ENCODE peak calls at places on chromosomes 4 and X, in seven cellular contexts. X, E, Z, Q, I, V and J are unnamed samples.

GRCh38 chr4:53586121-53586816 is 5.0 kb downstream of the LNX1 start:
- DNase-seq in E (no peak), I (peak), V (no peak), X (no peak), Q (peak), Z (no peak), J (no peak)

GRCh38 chr4:174317531-174317930 is 33.8 kb downstream of the CEP44 start:
- DNase-seq in V (no peak), E (no peak), Q (no peak), I (no peak), Z (no peak), X (no peak), J (no peak)

GRCh38 chrX:3648084-3648483 is 65.4 kb downstream of the PRKX start:
- DNase-seq in V (no peak), E (no peak), X (no peak), Z (no peak), Q (no peak), I (no peak), J (no peak)

GRCh38 chr4:150579591-150580234 is 2.2 kb upstream of the MAB21L2 start:
- DNase-seq in X (no peak), V (peak), Q (no peak), Z (peak), E (no peak), I (no peak), J (no peak)

GRCh38 chr4:183098080-183098722 is 856 bp upstream of the WWC2 start:
- DNase-seq in Q (no peak), X (peak), V (peak), Z (peak), I (no peak), E (peak), J (no peak)

GRCh38 chrX:16524327-16524726 is 125.6 kb upstream of the S100G start:
- DNase-seq in I (no peak), Z (no peak), V (no peak), E (no peak), Q (no peak), X (no peak), J (no peak)

GRCh38 chrX:45714864-45715263 is 514.2 kb upstream of the DIPK2B start:
- DNase-seq in Q (no peak), E (no peak), Z (no peak), V (no peak), I (no peak), X (no peak), J (peak)

GRCh38 chr4:155237567-155237966 is 29.1 kb downstream of the NPY2R start:
- DNase-seq in Z (no peak), Q (no peak), E (no peak), V (no peak), I (no peak), X (no peak), J (no peak)

GRCh38 chrX:119502727-119503483 is 34.7 kb downstream of the SLC25A5 start:
- DNase-seq in I (no peak), Z (no peak), E (peak), V (no peak), Q (no peak), X (peak), J (no peak)

GRCh38 chr4:149176019-149176418 is 639.6 kb downstream of the IQCM start:
- DNase-seq in X (no peak), V (no peak), Q (no peak), I (no peak), E (no peak), Z (no peak), J (no peak)

GRCh38 chrX:104255465-104255864 is 732 bp upstream of the ESX1 start:
- DNase-seq in I (no peak), V (no peak), E (no peak), Q (no peak), X (no peak), Z (no peak), J (no peak)

GRCh38 chrX:19670854-19671620 is 155.7 kb upstream of the MAP3K15 start:
- DNase-seq in V (no peak), Z (no peak), X (no peak), E (no peak), I (peak), Q (peak), J (peak)

GRCh38 chrX:23779025-23779424 is 3.9 kb upstream of the SAT1 start:
- DNase-seq in Z (no peak), I (no peak), E (no peak), Q (no peak), V (no peak), X (no peak), J (no peak)

GRCh38 chr4:73406548-73406875 is 2.4 kb downstream of the ALB start:
- DNase-seq in I (no peak), X (no peak), V (no peak), Z (no peak), E (no peak), Q (no peak), J (no peak)

GRCh38 chr4:122968227-122968812 is 45.9 kb upstream of the NUDT6 start:
- DNase-seq in Z (no peak), V (no peak), X (no peak), I (peak), Q (no peak), E (no peak), J (no peak)

GRCh38 chr4:2598661-2599654 is 62.5 kb downstream of the FAM193A start:
- DNase-seq in E (no peak), X (no peak), Q (no peak), Z (no peak), I (no peak), V (no peak), J (no peak)

GRCh38 chr4:66911898-66912297 is 633.4 kb downstream of the CENPC start:
- DNase-seq in X (no peak), I (no peak), Z (no peak), E (no peak), Q (no peak), V (no peak), J (peak)

GRCh38 chr4:3431446-3431993 is 10.2 kb upstream of the HGFAC start:
- DNase-seq in Z (no peak), I (no peak), X (no peak), E (no peak), V (no peak), Q (no peak), J (no peak)

GRCh38 chrX:84182521-84182920 is 5.5 kb downstream of the RPS6KA6 start:
- DNase-seq in V (no peak), X (no peak), I (no peak), Z (no peak), Q (no peak), E (peak), J (no peak)

GRCh38 chr4:11514780-11515432 is 86.2 kb upstream of the HS3ST1 start:
- DNase-seq in X (no peak), Q (no peak), I (no peak), V (no peak), Z (no peak), E (no peak), J (no peak)

GRCh38 chr4:3520276-3520675 is 11.9 kb downstream of the LRPAP1 start:
- DNase-seq in V (no peak), E (no peak), X (no peak), Q (no peak), I (no peak), Z (no peak), J (no peak)

GRCh38 chrX:30714138-30714537 is 60.9 kb downstream of the GK start:
- DNase-seq in E (no peak), V (no peak), X (no peak), Z (no peak), Q (no peak), I (no peak), J (no peak)

GRCh38 chr4:90457817-90458216 is 330.6 kb downstream of the CCSER1 start:
- DNase-seq in I (no peak), X (no peak), V (no peak), Z (no peak), E (no peak), Q (no peak), J (no peak)

GRCh38 chr4:155444695-155445094 is 67.9 kb upstream of the MAP9 start:
- DNase-seq in E (no peak), Z (no peak), V (no peak), Q (no peak), I (no peak), X (no peak), J (no peak)

GRCh38 chr4:77538574-77539157 is 67.0 kb upstream of the CXCL13 start:
- DNase-seq in X (no peak), Q (no peak), E (peak), V (no peak), I (peak), Z (no peak), J (peak)

GRCh38 chr4:95761441-95761840 is 78.5 kb upstream of the PDHA2 start:
- DNase-seq in X (no peak), Q (peak), Z (no peak), E (no peak), V (no peak), I (no peak), J (peak)

GRCh38 chrX:73289039-73289438 is 74.4 kb upstream of the NAP1L2 start:
- DNase-seq in X (no peak), V (no peak), Z (no peak), I (no peak), E (no peak), Q (no peak), J (no peak)
- TF ChIP-seq CTCF in X (no peak), V (no peak), Z (no peak), I (no peak), E (no peak), Q (no peak), J (no peak)

GRCh38 chrX:26922278-26922677 is 540.9 kb downstream of the PPP4R3C start:
- DNase-seq in X (no peak), E (no peak), V (no peak), Z (no peak), I (no peak), Q (no peak), J (no peak)

GRCh38 chrX:26914232-26914631 is 548.9 kb downstream of the PPP4R3C start:
- DNase-seq in X (no peak), V (no peak), I (no peak), Z (no peak), E (no peak), Q (no peak), J (no peak)

GRCh38 chrX:26915064-26915463 is 548.1 kb downstream of the PPP4R3C start:
- DNase-seq in E (no peak), V (no peak), I (no peak), Z (no peak), Q (no peak), X (no peak), J (peak)

DNA sequence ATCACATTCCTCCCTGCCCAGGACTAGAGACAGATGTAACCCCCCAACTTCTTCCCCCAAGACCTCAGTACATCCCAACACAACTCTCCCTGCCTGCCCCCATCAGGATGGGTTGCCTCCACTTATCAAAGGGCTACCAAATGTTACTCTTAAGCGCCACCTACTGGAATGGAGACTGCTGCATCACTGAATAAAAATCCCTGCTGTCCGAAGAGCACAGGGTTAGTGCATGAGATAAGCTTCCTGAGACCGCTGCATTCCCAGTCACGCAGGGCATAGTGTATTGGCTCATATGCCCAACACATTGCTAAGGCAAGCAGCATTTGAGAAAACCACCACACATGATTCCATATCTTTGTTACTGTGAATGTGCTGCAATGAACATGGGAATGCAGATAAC is 544.5 kb downstream of the PPP4R3C start:
- DNase-seq in E (no peak), Z (no peak), I (no peak), V (no peak), Q (no peak), X (no peak), J (no peak)
- TF ChIP-seq CTCF in E (peak), Z (no peak), I (no peak), V (no peak), Q (no peak), X (no peak), J (peak)

GRCh38 chr4:113012122-113012725 is 37.2 kb upstream of the ANK2 start:
- DNase-seq in Q (no peak), Z (no peak), V (no peak), X (no peak), I (no peak), E (no peak), J (no peak)

GRCh38 chr4:113004655-113005054 is 44.8 kb upstream of the ANK2 start:
- DNase-seq in E (no peak), Z (no peak), X (no peak), I (no peak), V (no peak), Q (no peak), J (no peak)

GRCh38 chr4:113003841-113004240 is 45.6 kb upstream of the ANK2 start:
- DNase-seq in E (no peak), X (no peak), Q (no peak), V (no peak), I (no peak), Z (no peak), J (no peak)

GRCh38 chr4:113008726-113009125 is 40.7 kb upstream of the ANK2 start:
- DNase-seq in V (no peak), I (no peak), Z (no peak), E (no peak), X (no peak), Q (no peak), J (no peak)

DNA sequence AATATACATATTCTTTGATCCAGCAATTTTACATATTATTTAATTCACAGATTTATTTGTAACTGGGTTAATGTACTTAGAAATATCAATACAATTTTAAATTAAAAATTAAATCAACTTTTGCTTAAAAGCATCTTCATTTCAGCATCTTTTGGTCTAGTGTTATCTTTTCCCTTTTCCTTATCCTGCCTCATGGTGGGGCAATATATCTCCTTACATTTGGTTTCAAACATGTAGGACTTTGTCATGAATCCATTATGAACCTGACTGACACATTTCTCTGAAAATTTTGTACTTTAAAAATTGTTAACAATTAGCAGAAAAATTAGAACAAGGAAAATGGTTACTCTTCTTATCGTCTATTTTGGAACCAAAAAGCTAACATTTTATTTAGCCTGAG is 42.8 kb upstream of the ANK2 start:
- DNase-seq in X (no peak), Q (no peak), E (no peak), V (no peak), I (no peak), Z (no peak), J (no peak)
- TF ChIP-seq CTCF in X (no peak), Q (no peak), E (no peak), V (no peak), I (no peak), Z (no peak), J (no peak)

DNA sequence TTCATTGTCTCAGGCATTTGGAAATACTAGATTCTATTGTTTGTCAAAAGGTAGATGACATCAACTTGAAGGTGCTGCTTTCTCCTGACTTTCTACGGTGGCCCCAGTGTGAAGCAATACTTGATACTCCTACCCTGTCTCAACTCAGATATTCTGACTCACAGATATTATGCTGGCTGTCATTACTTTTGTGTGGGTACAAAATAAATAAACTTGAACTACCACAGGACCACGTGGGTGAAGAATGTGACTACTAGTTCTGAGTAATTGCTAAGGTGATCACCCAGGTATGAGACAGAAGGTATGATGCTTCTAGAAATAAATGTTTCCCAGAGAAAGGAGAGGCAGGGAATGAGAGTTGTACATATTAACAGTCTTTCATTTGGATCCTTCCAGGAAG is 275.3 kb upstream of the SPOCK3 start:
- DNase-seq in E (no peak), V (no peak), Z (no peak), I (no peak), Q (no peak), X (no peak), J (peak)
- TF ChIP-seq CTCF in E (no peak), V (no peak), Z (no peak), I (no peak), Q (no peak), X (no peak), J (no peak)

DNA sequence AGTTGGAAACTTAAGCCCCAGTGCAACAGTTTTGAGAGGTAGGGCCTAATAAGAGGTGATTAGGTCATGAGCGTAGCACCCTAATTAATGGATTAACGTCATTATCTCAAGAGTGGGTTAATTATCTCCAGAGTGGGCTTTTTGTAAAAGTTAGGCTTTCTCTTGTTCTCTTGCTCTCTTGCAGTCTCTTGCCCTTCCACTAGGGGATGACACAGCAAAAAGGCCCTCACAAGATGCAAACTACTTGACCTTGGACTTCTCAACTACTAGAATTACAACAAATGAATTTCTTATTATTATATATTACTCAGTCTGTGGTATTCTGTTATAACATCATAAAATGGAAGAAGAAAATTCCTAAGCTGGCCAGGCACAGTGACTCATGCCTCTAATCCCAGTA is 22.1 kb upstream of the NDST3 start:
- DNase-seq in I (no peak), V (no peak), E (no peak), Q (no peak), X (no peak), Z (no peak), J (no peak)
- TF ChIP-seq CTCF in I (peak), V (peak), E (no peak), Q (peak), X (no peak), Z (no peak), J (peak)

DNA sequence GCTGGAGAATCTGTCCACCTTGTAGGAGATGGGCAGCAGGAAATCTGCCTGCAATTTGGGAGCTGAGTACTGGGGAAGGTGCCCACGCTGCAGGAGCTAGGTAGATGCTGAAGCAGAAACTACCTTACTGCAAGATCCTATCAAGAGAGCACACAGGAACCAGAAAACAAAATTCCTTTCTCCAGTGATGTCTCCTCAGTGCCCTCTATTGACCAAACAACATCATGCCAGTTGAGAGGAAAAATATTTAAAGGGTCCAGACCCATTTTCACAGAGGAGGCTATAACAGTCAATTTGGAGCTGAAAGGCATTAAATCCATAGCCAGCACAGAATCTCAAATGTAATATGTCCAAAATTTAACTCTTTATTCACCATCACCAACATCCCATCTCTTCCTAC is 406.8 kb downstream of the SLITRK2 start:
- DNase-seq in E (no peak), Z (no peak), Q (no peak), X (no peak), I (no peak), V (no peak), J (no peak)
- TF ChIP-seq CTCF in E (no peak), Z (no peak), Q (no peak), X (no peak), I (no peak), V (no peak), J (no peak)